ENCODE peak calls at places on chromosome 10, in five cellular contexts. A, H, B, T and R are unnamed samples.

GRCh38 chr10:96222441-96222840 is 48.9 kb downstream of the BLNK start:
- DNase-seq in H (no peak), T (no peak), A (no peak), B (no peak), R (no peak)

GRCh38 chr10:61749271-61749670 is 86.5 kb downstream of the CABCOCO1 start:
- DNase-seq in A (no peak), T (no peak), B (no peak), H (no peak), R (no peak)

GRCh38 chr10:114393482-114393881 is 10.8 kb downstream of the AFAP1L2 start:
- DNase-seq in B (no peak), H (no peak), T (no peak), A (no peak), R (no peak)

GRCh38 chr10:76942556-76943416 is 694.8 kb downstream of the KCNMA1 start:
- DNase-seq in T (no peak), B (no peak), H (no peak), A (no peak), R (no peak)

GRCh38 chr10:75067272-75067671 is 44.2 kb upstream of the SAMD8 start:
- DNase-seq in B (no peak), A (no peak), H (no peak), T (no peak), R (no peak)

GRCh38 chr10:5692476-5693358 is 8.1 kb downstream of the TASOR2 start:
- DNase-seq in H (no peak), B (peak), T (peak), A (peak), R (no peak)

GRCh38 chr10:128895473-128895872 is 571.6 kb upstream of the MGMT start:
- DNase-seq in A (no peak), B (no peak), H (no peak), T (no peak), R (no peak)

GRCh38 chr10:689433-690226 is at the start of gene DIP2C:
- DNase-seq in H (peak), T (peak), A (no peak), B (peak), R (peak)

GRCh38 chr10:58334817-58335305 is at the start of gene UBE2D1:
- DNase-seq in B (peak), H (peak), T (peak), A (peak), R (peak)

GRCh38 chr10:45373783-45374450 is at the start of gene ALOX5:
- DNase-seq in B (peak), A (no peak), H (no peak), T (peak), R (peak)

GRCh38 chr10:60148266-60148840 is 241.3 kb downstream of the ANK3 start:
- DNase-seq in H (no peak), A (no peak), T (no peak), B (no peak), R (no peak)